ENCODE peak calls at places on chromosomes 3 and 15, in seven cellular contexts. T, Q, S, Y, N, V and L are unnamed samples.

GRCh38 chr3:16663852-16664712 is 58.9 kb upstream of the DAZL start:
- DNase-seq in S (no peak), Y (no peak), N (no peak), V (peak; percentile 17), T (no peak), Q (no peak), L (no peak)

GRCh38 chr3:169268942-169269460 is 394.5 kb downstream of the MECOM start:
- DNase-seq in S (no peak), Y (no peak), V (peak; percentile 23), Q (no peak), T (no peak), N (no peak), L (no peak)

GRCh38 chr3:55160241-55160877 is 232.5 kb upstream of the LRTM1 start:
- DNase-seq in V (no peak), T (peak; percentile 46), N (no peak), Q (no peak), S (peak; percentile 88), Y (peak; percentile 4), L (peak; percentile 100)

GRCh38 chr15:41231536-41231935 is 468 bp downstream of the CHP1 start:
- DNase-seq in N (no peak), Y (no peak), T (peak; percentile 57), S (no peak), V (no peak), Q (no peak), L (no peak)

GRCh38 chr15:63015618-63016017 is 26.9 kb upstream of the TPM1 start:
- DNase-seq in Y (no peak), N (no peak), S (peak; percentile 17), V (no peak), T (no peak), Q (no peak), L (peak; percentile 76)

GRCh38 chr3:129365779-129366178 is 62.7 kb downstream of the EFCAB12 start:
- DNase-seq in Q (no peak), S (no peak), Y (no peak), V (no peak), N (no peak), T (no peak), L (no peak)

GRCh38 chr15:43218908-43219706 is 1.7 kb downstream of the EPB42 start:
- DNase-seq in V (peak; percentile 86), Q (no peak), Y (peak; percentile 6), T (peak; percentile 74), N (no peak), S (peak; percentile 13), L (no peak)

GRCh38 chr15:65893060-65893459 is 23.8 kb downstream of the RAB11A start:
- DNase-seq in Q (no peak), T (no peak), S (no peak), N (no peak), Y (no peak), V (no peak), L (no peak)

GRCh38 chr15:40830884-40831283 is 2.4 kb upstream of the PPP1R14D start:
- DNase-seq in Q (no peak), S (no peak), Y (no peak), N (no peak), V (no peak), T (no peak), L (no peak)

GRCh38 chr15:73924258-73924921 is 1.9 kb upstream of the LOXL1 start:
- DNase-seq in T (peak; percentile 46), Q (no peak), Y (no peak), S (peak; percentile 81), V (peak; percentile 39), N (no peak), L (peak; percentile 81)

GRCh38 chr3:41602121-41602520 is 359.8 kb downstream of the ULK4 start:
- DNase-seq in V (no peak), Q (no peak), S (no peak), Y (no peak), T (no peak), N (no peak), L (no peak)

GRCh38 chr3:23256741-23257435 is 53.8 kb downstream of the UBE2E2 start:
- DNase-seq in Y (no peak), V (no peak), N (no peak), Q (no peak), T (peak; percentile 30), S (no peak), L (peak; percentile 5)

GRCh38 chr3:165194477-165195135 is 1.6 kb downstream of the SLITRK3 start:
- DNase-seq in Q (no peak), S (no peak), N (no peak), V (peak; percentile 28), T (no peak), Y (no peak), L (no peak)

GRCh38 chr3:117144832-117145231 is 435.3 kb downstream of the TUSC7 start:
- DNase-seq in T (no peak), V (no peak), N (no peak), S (no peak), Q (no peak), Y (no peak), L (peak; percentile 19)

GRCh38 chr3:42276419-42277132 is 10.6 kb upstream of the CCK start:
- DNase-seq in Q (no peak), Y (no peak), V (no peak), T (no peak), S (no peak), N (no peak), L (no peak)

GRCh38 chr15:70158309-70158995 is 60.7 kb upstream of the TLE3 start:
- DNase-seq in N (no peak), V (no peak), Y (no peak), T (no peak), S (no peak), Q (no peak), L (no peak)

GRCh38 chr3:102225407-102226132 is 209.2 kb upstream of the ZPLD1 start:
- DNase-seq in N (peak; percentile 56), V (peak; percentile 60), T (peak; percentile 54), Y (peak; percentile 61), Q (peak; percentile 41), S (peak; percentile 89), L (peak; percentile 61)

GRCh38 chr15:34241376-34242350 is 16.8 kb downstream of the EMC4 start:
- DNase-seq in N (no peak), T (peak; percentile 76), Q (peak; percentile 34), V (peak; percentile 43), S (peak; percentile 75), Y (peak; percentile 57), L (peak; percentile 23)

GRCh38 chr3:192079098-192079497 is 618.1 kb downstream of the PYDC2 start:
- DNase-seq in V (peak; percentile 52), N (no peak), S (no peak), Q (no peak), Y (no peak), T (no peak), L (no peak)

GRCh38 chr15:70093481-70094309 is 4.0 kb downstream of the TLE3 start:
- DNase-seq in N (no peak), T (no peak), V (no peak), S (peak; percentile 89), Y (no peak), Q (no peak), L (no peak)

GRCh38 chr3:179948740-179949139 is 88.0 kb downstream of the PEX5L start:
- DNase-seq in S (no peak), Y (no peak), V (no peak), Q (no peak), N (no peak), T (no peak), L (no peak)

GRCh38 chr15:73336756-73337155 is 32.0 kb downstream of the HCN4 start:
- DNase-seq in V (no peak), T (no peak), Q (no peak), Y (no peak), S (no peak), N (no peak), L (no peak)

GRCh38 chr3:123226549-123226948 is 24.8 kb downstream of the SEC22A start:
- DNase-seq in Y (no peak), V (no peak), Q (no peak), N (no peak), S (no peak), T (no peak), L (no peak)

GRCh38 chr3:123229145-123229544 is 27.4 kb downstream of the SEC22A start:
- DNase-seq in V (no peak), T (no peak), Y (peak; percentile 14), Q (no peak), N (no peak), S (no peak), L (no peak)

DNA sequence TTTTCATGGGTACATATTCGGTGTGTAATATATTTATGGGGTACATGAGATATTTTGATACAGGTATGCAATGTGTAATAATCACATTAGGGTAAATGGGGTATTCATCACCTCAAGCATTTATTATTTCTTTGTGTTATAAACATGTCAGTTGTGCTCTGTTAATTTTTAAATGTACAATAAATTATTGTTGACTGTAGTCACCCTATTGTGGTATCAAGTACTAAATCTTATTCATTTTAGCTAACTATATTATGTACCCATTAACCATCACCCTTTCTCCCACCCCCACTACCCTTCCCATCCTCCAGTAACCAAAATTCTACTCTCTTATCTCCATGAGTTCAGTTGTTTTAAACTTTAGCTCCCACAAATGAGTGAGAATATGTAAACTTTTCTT is 23.8 kb downstream of the SEC22A start:
- DNase-seq in S (no peak), N (no peak), Y (no peak), T (no peak), V (no peak), Q (no peak), L (no peak)
- H3K9me3 ChIP-seq in S (peaks cover 6% of the 10 kb centered on the region), N (peaks cover 5% of the 10 kb centered on the region), Y (peaks cover 16% of the 10 kb centered on the region), T (peaks cover 3% of the 10 kb centered on the region), V (peaks cover 9% of the 10 kb centered on the region), Q (peaks cover 18% of the 10 kb centered on the region), L (no peaks in the 10 kb centered on the region)

GRCh38 chr3:188361888-188362287 is 207.9 kb downstream of the LPP start:
- DNase-seq in T (no peak), Y (no peak), Q (no peak), N (no peak), V (no peak), S (no peak), L (no peak)
- H3K4me2 ChIP-seq in T (no peak overlapping the region), Y (no peak overlapping the region), Q (no peak overlapping the region), N (peak overlapping the region; percentile 46), V (no peak overlapping the region), S (peak overlapping the region; percentile 65), L (peak overlapping the region; percentile 49)

GRCh38 chr3:37135561-37135960 is 38.8 kb downstream of the LRRFIP2 start:
- DNase-seq in Y (no peak), V (no peak), Q (no peak), N (no peak), S (no peak), T (no peak), L (no peak)
- H3K79me2 ChIP-seq in Y (no peaks in the 10 kb centered on the region), V (peaks cover 39% of the 10 kb centered on the region), Q (peaks cover 9% of the 10 kb centered on the region), N (peaks cover 22% of the 10 kb centered on the region), S (peaks cover 34% of the 10 kb centered on the region), T (peaks cover 57% of the 10 kb centered on the region), L (peaks cover 66% of the 10 kb centered on the region)

GRCh38 chr3:31653464-31653863 is 120.7 kb downstream of the STT3B start:
- DNase-seq in V (no peak), N (no peak), Q (peak; percentile 50), Y (no peak), T (no peak), S (no peak), L (no peak)
- H3K9me3 ChIP-seq in V (peaks cover 28% of the 10 kb centered on the region), N (no peaks in the 10 kb centered on the region), Q (peaks cover 35% of the 10 kb centered on the region), Y (peaks cover 41% of the 10 kb centered on the region), T (peaks cover 18% of the 10 kb centered on the region), S (peaks cover 31% of the 10 kb centered on the region), L (peaks cover 13% of the 10 kb centered on the region)

GRCh38 chr3:49416867-49417266 is 4.6 kb downstream of the TCTA start:
- DNase-seq in S (peak; percentile 25), V (no peak), Q (no peak), Y (no peak), T (no peak), N (no peak), L (no peak)
- H3K4me2 ChIP-seq in S (no peak overlapping the region), V (no peak overlapping the region), Q (no peak overlapping the region), Y (peak overlapping the region; percentile 75), T (peak overlapping the region; percentile 39), N (no peak overlapping the region), L (no peak overlapping the region)